ENCODE peak calls at places on chromosomes 11 and 22, in six cellular contexts. G, D, N, H, E and J are unnamed samples.

GRCh38 chr22:26524870-26525269 is 12.6 kb upstream of the TFIP11 start:
- DNase-seq in G (no peak), D (no peak), N (no peak), H (peak), E (no peak), J (no peak)

GRCh38 chr11:134841411-134841810 is 429.4 kb upstream of the B3GAT1 start:
- DNase-seq in G (no peak), D (no peak), N (no peak), H (no peak), E (no peak), J (no peak)

GRCh38 chr22:42022162-42022847 is 23.7 kb downstream of the WBP2NL start:
- DNase-seq in G (no peak), D (no peak), N (peak), H (peak), E (no peak), J (no peak)

GRCh38 chr11:35887737-35888136 is 56.1 kb upstream of the LDLRAD3 start:
- DNase-seq in G (no peak), D (no peak), N (no peak), H (no peak), E (no peak), J (no peak)

GRCh38 chr11:47216141-47216798 is 1.5 kb downstream of the DDB2 start:
- DNase-seq in G (no peak), D (peak), N (peak), H (peak), E (peak), J (no peak)

GRCh38 chr11:73939096-73939495 is 11.7 kb upstream of the DNAJB13 start:
- DNase-seq in G (no peak), D (no peak), N (peak), H (no peak), E (no peak), J (peak)

GRCh38 chr22:41296826-41297667 is 4.3 kb upstream of the ZC3H7B start:
- DNase-seq in G (no peak), D (no peak), N (no peak), H (no peak), E (no peak), J (no peak)

GRCh38 chr11:64260147-64260708 is 8.9 kb downstream of the PLCB3 start:
- DNase-seq in G (no peak), D (no peak), N (no peak), H (no peak), E (no peak), J (no peak)

GRCh38 chr11:124961972-124962609 is 8.1 kb downstream of the CCDC15 start:
- DNase-seq in G (no peak), D (peak), N (peak), H (peak), E (no peak), J (peak)

GRCh38 chr11:10413268-10413667 is 41.8 kb upstream of the AMPD3 start:
- DNase-seq in G (no peak), D (peak), N (peak), H (no peak), E (no peak), J (no peak)

GRCh38 chr22:47452184-47452583 is 689.7 kb downstream of the TBC1D22A start:
- DNase-seq in G (no peak), D (no peak), N (peak), H (no peak), E (no peak), J (no peak)

GRCh38 chr11:35247863-35248262 is 108.9 kb downstream of the CD44 start:
- DNase-seq in G (no peak), D (no peak), N (no peak), H (no peak), E (no peak), J (no peak)

GRCh38 chr22:47199261-47199948 is 437.0 kb downstream of the TBC1D22A start:
- DNase-seq in G (peak), D (no peak), N (no peak), H (no peak), E (no peak), J (no peak)

GRCh38 chr22:20023214-20023613 is 2.3 kb downstream of the TANGO2 start:
- DNase-seq in G (no peak), D (no peak), N (no peak), H (no peak), E (no peak), J (no peak)

GRCh38 chr22:27724181-27724580 is 77.4 kb downstream of the MN1 start:
- DNase-seq in G (no peak), D (no peak), N (no peak), H (no peak), E (no peak), J (no peak)

GRCh38 chr11:119624102-119624615 is 104.8 kb downstream of the NECTIN1 start:
- DNase-seq in G (no peak), D (no peak), N (peak), H (no peak), E (no peak), J (no peak)

GRCh38 chr11:2693851-2694261 is 5.9 kb downstream of the KCNQ1OT1 start:
- DNase-seq in G (peak), D (no peak), N (peak), H (no peak), E (peak), J (no peak)
- TF ChIP-seq CTCF in G (no peak), D (no peak), N (peak), H (peak), E (no peak), J (no peak)

DNA sequence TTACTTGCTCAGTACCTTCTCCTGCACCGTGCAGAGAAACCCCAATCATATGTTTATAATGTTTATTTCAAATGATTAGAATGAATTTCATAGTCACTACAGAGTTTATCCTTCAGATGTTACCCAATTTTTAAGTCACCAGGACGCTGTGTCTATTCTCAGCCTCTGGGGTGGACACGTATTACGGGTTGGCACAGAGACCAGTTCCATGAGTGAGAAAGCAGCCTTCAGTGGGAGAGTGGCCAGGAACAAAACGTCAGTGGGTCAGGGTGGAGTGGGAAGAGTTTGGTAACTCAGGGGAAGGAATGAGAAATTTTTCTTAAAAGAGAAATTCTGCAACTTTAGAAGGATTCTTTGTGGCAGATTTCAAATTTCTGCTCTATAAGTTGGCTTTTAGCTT is 77.1 kb upstream of the MTMR2 start:
- DNase-seq in G (peak), D (peak), N (no peak), H (no peak), E (peak), J (no peak)
- H3K4me3 ChIP-seq in G (no peak), D (no peak), N (no peak), H (no peak), E (no peak), J (no peak)

GRCh38 chr11:12485328-12485727 is 108.0 kb downstream of the PARVA start:
- DNase-seq in G (no peak), D (no peak), N (peak), H (no peak), E (no peak), J (no peak)
- TF ChIP-seq CTCF in G (peak), D (peak), N (peak), H (peak), E (peak), J (peak)

DNA sequence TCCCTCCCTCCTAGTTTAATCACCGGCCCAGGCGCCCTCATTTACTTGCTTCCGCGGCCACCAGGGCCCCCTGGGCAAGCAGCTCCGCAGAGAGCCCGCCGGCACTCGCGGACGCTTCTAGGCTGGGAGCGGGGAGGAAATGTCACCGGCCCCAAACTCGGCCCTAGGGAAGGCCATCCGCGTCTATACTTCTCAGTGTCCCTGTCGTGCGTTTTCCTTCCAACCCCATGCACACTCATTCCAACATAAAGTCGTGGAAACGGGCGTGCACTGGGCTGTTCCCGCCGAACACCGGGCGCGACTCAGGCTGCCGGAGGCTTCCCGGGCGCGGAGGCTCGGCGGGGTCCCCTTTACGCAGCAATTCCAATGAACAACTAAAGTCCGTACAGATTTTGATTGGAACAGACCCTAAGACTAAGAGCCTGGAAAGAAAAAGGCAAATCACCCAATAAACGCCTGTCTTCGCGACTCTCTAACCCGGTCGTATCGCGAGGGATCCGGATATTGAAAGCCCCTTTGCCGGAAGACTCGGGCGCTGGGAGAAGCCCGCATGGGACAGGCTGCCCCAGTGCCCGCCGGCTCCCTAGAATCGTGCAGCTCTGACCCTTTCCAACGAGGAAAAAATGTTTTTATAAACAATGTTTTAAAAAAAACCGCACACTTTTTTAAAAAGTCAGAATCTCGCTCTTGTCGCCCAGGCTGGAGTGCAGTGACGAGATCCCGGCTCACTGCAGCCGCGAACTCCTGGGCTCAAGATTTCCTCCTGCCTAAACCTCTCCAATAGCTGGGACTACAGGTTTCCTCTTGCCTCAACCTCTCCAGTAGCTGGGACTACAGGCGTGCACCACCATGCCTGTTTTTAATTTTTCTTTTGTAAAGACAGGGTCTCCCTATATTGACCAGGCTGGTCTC is 1.3 kb upstream of the BARX2 start:
- DNase-seq in G (no peak), D (no peak), N (no peak), H (no peak), E (no peak), J (no peak)
- H3K4me3 ChIP-seq in G (no peak), D (peak), N (peak), H (peak), E (peak), J (no peak)

GRCh38 chr22:38513063-38513462 is 7.0 kb upstream of the DDX17 start:
- DNase-seq in G (no peak), D (no peak), N (peak), H (peak), E (no peak), J (no peak)
- TF ChIP-seq CTCF in G (no peak), D (no peak), N (peak), H (peak), E (no peak), J (no peak)

GRCh38 chr11:87122852-87123251 is 85.1 kb downstream of the TMEM135 start:
- DNase-seq in G (no peak), D (no peak), N (no peak), H (no peak), E (no peak), J (no peak)
- H3K4me3 ChIP-seq in G (no peak), D (no peak), N (no peak), H (no peak), E (no peak), J (no peak)

GRCh38 chr11:3223932-3224729 is 5.5 kb upstream of the MRGPRG start:
- DNase-seq in G (no peak), D (no peak), N (no peak), H (no peak), E (no peak), J (no peak)
- TF ChIP-seq CTCF in G (no peak), D (no peak), N (no peak), H (no peak), E (no peak), J (no peak)